ENCODE peak calls at places on chromosome X, in four cellular contexts. I is cardiac muscle cell, Z is psoas muscle, M is tibial artery. P is an unnamed sample. For H3K4me1, the result is how much of the 10 kb centered on the place peaks cover.

GRCh38 chrX:118523920-118524319 is 28.3 kb downstream of the DOCK11 start:
- DNase-seq in I (no peak), Z (no peak), M (no peak), P (no peak)

GRCh38 chrX:140091276-140091886 is 126.1 kb upstream of the CXorf66 start:
- DNase-seq in I (peak), Z (peak), M (peak), P (no peak)

GRCh38 chrX:110983024-110983423 is 113.0 kb upstream of the PAK3 start:
- DNase-seq in I (no peak), Z (no peak), M (no peak), P (no peak)

GRCh38 chrX:115504167-115504566 is 56.8 kb upstream of the PLS3 start:
- DNase-seq in I (no peak), Z (no peak), M (no peak), P (no peak)

GRCh38 chrX:15675490-15675921 is 10.9 kb upstream of the CLTRN start:
- DNase-seq in I (peak), Z (peak), M (peak), P (no peak)

GRCh38 chrX:16931371-16931770 is 15.1 kb upstream of the REPS2 start:
- DNase-seq in I (no peak), Z (no peak), M (no peak), P (no peak)

GRCh38 chrX:150508461-150509367 is 59.7 kb upstream of the MTM1 start:
- DNase-seq in I (peak), Z (peak), M (peak), P (no peak)

GRCh38 chrX:114201622-114202021 is 382.3 kb upstream of the HTR2C start:
- DNase-seq in I (no peak), Z (no peak), M (no peak), P (no peak)

GRCh38 chrX:144253356-144253755 is 369.5 kb downstream of the UBE2NL start:
- DNase-seq in I (no peak), Z (no peak), M (no peak), P (no peak)

GRCh38 chrX:65035451-65035779 is 59.2 kb upstream of the ZC4H2 start:
- DNase-seq in I (peak), Z (peak), M (peak), P (no peak)

GRCh38 chrX:133600536-133600935 is 185.2 kb upstream of the GPC4 start:
- DNase-seq in I (no peak), Z (no peak), M (no peak), P (no peak)

GRCh38 chrX:131703646-131704045 is 159.8 kb downstream of the OR13H1 start:
- DNase-seq in I (no peak), Z (no peak), M (no peak), P (no peak)

GRCh38 chrX:45714864-45715263 is 514.2 kb upstream of the DIPK2B start:
- DNase-seq in I (peak), Z (no peak), M (no peak), P (no peak)

GRCh38 chrX:34382416-34382815 is 250.3 kb upstream of the FAM47A start:
- DNase-seq in I (peak), Z (no peak), M (no peak), P (no peak)

GRCh38 chrX:108699368-108699767 is 37.0 kb downstream of the IRS4 start:
- DNase-seq in I (peak), Z (no peak), M (no peak), P (no peak)

GRCh38 chrX:133497356-133497755 is 82.1 kb upstream of the GPC4 start:
- DNase-seq in I (no peak), Z (no peak), M (no peak), P (no peak)

GRCh38 chrX:92270936-92271655 is 491.9 kb downstream of the PCDH11X start:
- DNase-seq in I (no peak), Z (no peak), M (no peak), P (no peak)

GRCh38 chrX:23904096-23904495 is 3.6 kb downstream of the APOO start:
- DNase-seq in I (peak), Z (no peak), M (no peak), P (no peak)

GRCh38 chrX:10360121-10360520 is 203.3 kb downstream of the CLCN4 start:
- DNase-seq in I (peak), Z (peak), M (no peak), P (no peak)

GRCh38 chrX:110182362-110182761 is 135.5 kb downstream of the AMMECR1 start:
- DNase-seq in I (no peak), Z (no peak), M (no peak), P (no peak)

GRCh38 chrX:41118156-41118555 is 32.9 kb downstream of the USP9X start:
- DNase-seq in I (no peak), Z (no peak), M (no peak), P (no peak)

GRCh38 chrX:30580641-30581040 is 3.1 kb upstream of the TASL start:
- DNase-seq in I (no peak), Z (no peak), M (no peak), P (no peak)

GRCh38 chrX:106927023-106927422 is 6.8 kb downstream of the CLDN2 start:
- DNase-seq in I (no peak), Z (no peak), M (no peak), P (no peak)

GRCh38 chrX:13742397-13743176 is 8.0 kb downstream of the OFD1 start:
- DNase-seq in I (peak), Z (no peak), M (no peak), P (peak)

GRCh38 chrX:151870603-151871002 is 42.1 kb upstream of the MAGEA4 start:
- DNase-seq in I (peak), Z (no peak), M (no peak), P (no peak)

GRCh38 chrX:63434665-63435064 is 83.5 kb upstream of the SPIN4 start:
- DNase-seq in I (no peak), Z (no peak), M (no peak), P (no peak)

GRCh38 chrX:49209434-49210251 is 9.7 kb upstream of the SYP start:
- DNase-seq in I (no peak), Z (no peak), M (no peak), P (no peak)

GRCh38 chrX:118211891-118212816 is 95.5 kb upstream of the KLHL13 start:
- DNase-seq in I (no peak), Z (no peak), M (no peak), P (no peak)

GRCh38 chrX:153533041-153533565 is 15.7 kb downstream of the ATP2B3 start:
- DNase-seq in I (no peak), Z (no peak), M (no peak), P (no peak)

GRCh38 chrX:149527705-149528104 is 13.1 kb upstream of the EOLA1 start:
- DNase-seq in I (peak), Z (no peak), M (no peak), P (peak)

GRCh38 chrX:148620023-148620422 is 119.6 kb downstream of the AFF2 start:
- DNase-seq in I (no peak), Z (no peak), M (no peak), P (no peak)

GRCh38 chrX:34546366-34546765 is 110.7 kb downstream of the TMEM47 start:
- DNase-seq in I (peak), Z (no peak), M (no peak), P (no peak)

GRCh38 chrX:2228466-2228865 is 272.3 kb downstream of the DHRSX start:
- DNase-seq in I (no peak), Z (no peak), M (no peak), P (no peak)

GRCh38 chrX:12798601-12799000 is 7.4 kb downstream of the PRPS2 start:
- DNase-seq in I (no peak), Z (no peak), M (no peak), P (no peak)

GRCh38 chrX:136694491-136695087 is 46.6 kb downstream of the CD40LG start:
- DNase-seq in I (peak), Z (no peak), M (no peak), P (peak)
- H3K4me3 ChIP-seq in I (no peak), Z (no peak), M (no peak), P (peak)

GRCh38 chrX:33178218-33178617 is 33.1 kb downstream of the DMD start:
- DNase-seq in I (no peak), Z (no peak), M (no peak), P (no peak)

GRCh38 chrX:33178690-33179089 is 32.7 kb downstream of the DMD start:
- DNase-seq in I (no peak), Z (no peak), M (no peak), P (no peak)

GRCh38 chrX:33171071-33171470 is 40.3 kb downstream of the DMD start:
- DNase-seq in I (no peak), Z (no peak), M (no peak), P (no peak)

GRCh38 chrX:33175201-33175600 is 36.1 kb downstream of the DMD start:
- DNase-seq in I (no peak), Z (no peak), M (no peak), P (no peak)
- H3K27ac ChIP-seq in I (no peak), Z (peak), M (no peak), P (no peak)

GRCh38 chrX:154742623-154743022 is 8.3 kb downstream of the GAB3 start:
- DNase-seq in I (no peak), Z (no peak), M (no peak), P (no peak)

GRCh38 chrX:154734101-154734781 is 16.6 kb downstream of the GAB3 start:
- DNase-seq in I (peak), Z (no peak), M (peak), P (peak)

GRCh38 chrX:154738013-154738738 is 12.7 kb downstream of the GAB3 start:
- DNase-seq in I (peak), Z (peak), M (no peak), P (no peak)

GRCh38 chrX:154735695-154736393 is 15.0 kb downstream of the GAB3 start:
- DNase-seq in I (peak), Z (peak), M (peak), P (no peak)

GRCh38 chrX:154739952-154740351 is 10.9 kb downstream of the GAB3 start:
- DNase-seq in I (no peak), Z (no peak), M (no peak), P (no peak)
- H3K4me1 ChIP-seq in I (under half), Z (under half), M (under half), P (half or more)

DNA sequence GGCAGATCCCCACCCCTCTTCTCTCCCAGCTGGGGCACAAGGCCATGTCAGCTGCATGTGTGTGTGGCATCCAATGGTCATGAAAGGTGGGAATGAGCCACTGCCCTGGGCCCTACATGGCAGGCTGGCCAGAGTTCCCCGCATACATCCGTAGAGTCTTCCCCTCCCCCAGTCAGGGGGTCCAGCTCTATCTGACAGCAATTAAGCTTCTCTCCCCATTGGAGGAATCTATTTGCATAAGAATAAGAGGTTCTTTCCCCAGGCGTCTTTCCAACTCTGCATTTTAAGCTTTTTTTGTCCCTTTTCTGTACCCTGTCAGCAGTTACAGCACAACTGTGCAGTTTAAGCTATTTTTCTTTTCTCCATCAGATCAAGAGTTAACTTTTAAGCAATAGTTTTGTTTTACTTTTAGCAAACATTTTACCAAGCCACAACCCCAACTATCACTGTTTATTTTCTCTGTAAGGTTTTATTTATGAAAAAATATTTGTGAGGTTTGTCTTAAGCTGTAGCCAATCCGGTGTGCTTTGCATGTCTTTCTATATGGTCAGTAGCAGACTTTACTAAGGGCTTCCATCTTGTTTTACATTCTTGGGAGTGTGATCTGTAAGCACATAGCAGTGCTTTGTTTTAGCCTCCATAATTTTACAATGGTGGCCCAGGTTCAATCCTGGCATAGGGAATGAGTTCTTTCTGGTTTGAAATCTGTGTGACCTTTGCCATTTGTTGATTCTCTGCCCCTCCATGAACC is 28.7 kb downstream of the NLRP2B start:
- DNase-seq in I (no peak), Z (no peak), M (no peak), P (no peak)
- H3K4me3 ChIP-seq in I (no peak), Z (no peak), M (no peak), P (no peak)

GRCh38 chrX:20057479-20057878 is 59.2 kb downstream of the MAP7D2 start:
- DNase-seq in I (no peak), Z (no peak), M (no peak), P (no peak)

GRCh38 chrX:20060961-20061868 is 55.5 kb downstream of the MAP7D2 start:
- DNase-seq in I (no peak), Z (no peak), M (no peak), P (no peak)

GRCh38 chrX:20061869-20062254 is 54.8 kb downstream of the MAP7D2 start:
- DNase-seq in I (peak), Z (no peak), M (no peak), P (no peak)

GRCh38 chrX:20056704-20057103 is 60.0 kb downstream of the MAP7D2 start:
- DNase-seq in I (no peak), Z (no peak), M (no peak), P (no peak)

GRCh38 chrX:20059467-20060128 is 57.1 kb downstream of the MAP7D2 start:
- DNase-seq in I (no peak), Z (no peak), M (no peak), P (no peak)
- H3K27ac ChIP-seq in I (no peak), Z (no peak), M (no peak), P (no peak)

DNA sequence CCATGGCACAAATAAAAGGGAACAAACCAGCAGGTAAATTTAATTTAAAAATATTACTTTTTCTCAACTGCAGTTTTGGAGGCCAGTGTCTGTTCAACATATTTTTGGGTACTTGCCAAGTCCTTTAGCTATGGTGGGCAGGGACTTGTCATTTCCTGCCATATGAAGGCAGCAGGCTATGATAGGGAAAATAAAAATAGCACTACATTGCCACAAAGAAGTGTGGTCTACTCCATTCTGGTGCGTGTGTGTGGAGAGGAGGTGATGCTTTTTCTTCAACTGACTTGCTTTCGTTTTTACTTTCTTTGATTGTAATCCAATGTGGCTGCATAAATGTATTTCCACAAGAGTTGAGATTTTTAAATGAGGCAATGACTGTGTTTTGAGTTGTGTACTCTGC is 17.2 kb downstream of the GPR174 start:
- DNase-seq in I (no peak), Z (no peak), M (no peak), P (peak)
- H3K4me1 ChIP-seq in I (under half), Z (under half), M (under half), P (under half)

GRCh38 chrX:53234484-53234883 is 9.5 kb upstream of the KDM5C start:
- DNase-seq in I (no peak), Z (no peak), M (no peak), P (no peak)
- H3K4me3 ChIP-seq in I (no peak), Z (no peak), M (no peak), P (no peak)

GRCh38 chrX:104854188-104854587 is 288.2 kb downstream of the IL1RAPL2 start:
- DNase-seq in I (no peak), Z (no peak), M (no peak), P (no peak)

GRCh38 chrX:104854790-104855340 is 288.9 kb downstream of the IL1RAPL2 start:
- DNase-seq in I (no peak), Z (no peak), M (no peak), P (no peak)

GRCh38 chrX:104852241-104852640 is 286.2 kb downstream of the IL1RAPL2 start:
- DNase-seq in I (no peak), Z (no peak), M (no peak), P (no peak)
- H3K27ac ChIP-seq in I (no peak), Z (no peak), M (no peak), P (no peak)

GRCh38 chrX:119635799-119636198 is 29.6 kb upstream of the NKRF start:
- DNase-seq in I (no peak), Z (no peak), M (no peak), P (no peak)

GRCh38 chrX:119640621-119641020 is 34.4 kb upstream of the NKRF start:
- DNase-seq in I (no peak), Z (no peak), M (no peak), P (no peak)

GRCh38 chrX:119636419-119636818 is 30.2 kb upstream of the NKRF start:
- DNase-seq in I (no peak), Z (no peak), M (no peak), P (no peak)

GRCh38 chrX:119638725-119639471 is 32.7 kb upstream of the NKRF start:
- DNase-seq in I (no peak), Z (no peak), M (no peak), P (no peak)

DNA sequence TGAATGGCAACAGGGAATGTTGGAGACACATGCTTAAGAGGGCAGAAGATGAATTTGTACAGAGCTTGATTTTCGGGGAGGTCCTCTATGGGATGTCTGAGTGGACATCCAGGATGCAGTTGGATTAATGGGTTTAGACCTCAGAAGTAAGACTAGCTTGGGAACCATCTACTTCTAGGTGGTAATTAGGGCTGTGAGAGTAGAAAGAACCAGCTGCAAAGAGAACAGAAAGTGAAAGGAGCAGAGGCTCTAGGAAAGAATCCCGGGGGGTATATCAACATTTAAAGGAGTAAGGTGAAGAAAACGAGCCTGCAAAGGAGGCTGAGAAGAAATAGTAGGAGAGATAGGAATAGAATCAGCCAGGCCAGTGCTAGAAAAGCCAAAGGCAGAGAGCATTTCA is 29.0 kb upstream of the NKRF start:
- DNase-seq in I (no peak), Z (no peak), M (no peak), P (no peak)
- H3K4me1 ChIP-seq in I (under half), Z (under half), M (under half), P (under half)